ENCODE peak calls at places on chromosome 13, in six cellular contexts. One of them, this sample, is unnamed.

GRCh38 chr13:90719452-90719851 is 628.0 kb upstream of the MIR17HG start:
- DNase-seq in H1: no peak
- DNase-seq in HepG2: no peak
- DNase-seq in T47D: no peak
- DNase-seq in HCT116: no peak
- DNase-seq in SK-N-SH: no peak
- DNase-seq in this sample: no peak

GRCh38 chr13:25288966-25289365 is 1.7 kb upstream of the MTMR6 start:
- DNase-seq in H1: no peak
- DNase-seq in HepG2: no peak
- DNase-seq in T47D: no peak
- DNase-seq in HCT116: no peak
- DNase-seq in SK-N-SH: no peak
- DNase-seq in this sample: no peak

GRCh38 chr13:20711301-20712044 is 8.0 kb downstream of the IL17D start:
- DNase-seq in H1: no peak
- DNase-seq in HepG2: no peak
- DNase-seq in T47D: no peak
- DNase-seq in HCT116: no peak
- DNase-seq in SK-N-SH: no peak
- DNase-seq in this sample: peak; percentile 24

GRCh38 chr13:79870766-79871165 is 389.8 kb downstream of the NDFIP2 start:
- DNase-seq in H1: no peak
- DNase-seq in HepG2: no peak
- DNase-seq in T47D: no peak
- DNase-seq in HCT116: no peak
- DNase-seq in SK-N-SH: no peak
- DNase-seq in this sample: no peak

GRCh38 chr13:109919715-109920375 is 133.5 kb upstream of the IRS2 start:
- DNase-seq in H1: no peak
- DNase-seq in HepG2: no peak
- DNase-seq in T47D: no peak
- DNase-seq in HCT116: no peak
- DNase-seq in SK-N-SH: no peak
- DNase-seq in this sample: no peak

GRCh38 chr13:45670481-45670880 is 31.6 kb upstream of the CBY2 start:
- DNase-seq in H1: no peak
- DNase-seq in HepG2: no peak
- DNase-seq in T47D: no peak
- DNase-seq in HCT116: no peak
- DNase-seq in SK-N-SH: no peak
- DNase-seq in this sample: no peak

GRCh38 chr13:101144808-101145419 is 271.4 kb downstream of the NALCN start:
- DNase-seq in H1: no peak
- DNase-seq in HepG2: peak; percentile 38
- DNase-seq in T47D: no peak
- DNase-seq in HCT116: peak; percentile 39
- DNase-seq in SK-N-SH: peak; percentile 46
- DNase-seq in this sample: peak; percentile 47

GRCh38 chr13:53637971-53638547 is 609.4 kb downstream of the OLFM4 start:
- DNase-seq in H1: no peak
- DNase-seq in HepG2: no peak
- DNase-seq in T47D: no peak
- DNase-seq in HCT116: no peak
- DNase-seq in SK-N-SH: no peak
- DNase-seq in this sample: no peak

GRCh38 chr13:37446503-37446902 is 152.1 kb downstream of the POSTN start:
- DNase-seq in H1: no peak
- DNase-seq in HepG2: no peak
- DNase-seq in T47D: no peak
- DNase-seq in HCT116: no peak
- DNase-seq in SK-N-SH: no peak
- DNase-seq in this sample: no peak

GRCh38 chr13:46685006-46685730 is 111.8 kb downstream of the ESD start:
- DNase-seq in H1: no peak
- DNase-seq in HepG2: no peak
- DNase-seq in T47D: no peak
- DNase-seq in HCT116: no peak
- DNase-seq in SK-N-SH: no peak
- DNase-seq in this sample: no peak

GRCh38 chr13:33958964-33959363 is 141.0 kb downstream of the RFC3 start:
- DNase-seq in H1: no peak
- DNase-seq in HepG2: no peak
- DNase-seq in T47D: no peak
- DNase-seq in HCT116: no peak
- DNase-seq in SK-N-SH: no peak
- DNase-seq in this sample: no peak

GRCh38 chr13:33072282-33072681 is 56.1 kb downstream of the KL start:
- DNase-seq in H1: no peak
- DNase-seq in HepG2: no peak
- DNase-seq in T47D: no peak
- DNase-seq in HCT116: no peak
- DNase-seq in SK-N-SH: no peak
- DNase-seq in this sample: no peak

GRCh38 chr13:74346960-74347359 is 212.8 kb upstream of the KLF12 start:
- DNase-seq in H1: no peak
- DNase-seq in HepG2: no peak
- DNase-seq in T47D: no peak
- DNase-seq in HCT116: no peak
- DNase-seq in SK-N-SH: no peak
- DNase-seq in this sample: no peak

GRCh38 chr13:41017744-41018582 is 1.2 kb downstream of the ELF1 start:
- DNase-seq in H1: no peak
- DNase-seq in HepG2: peak; percentile 58
- DNase-seq in T47D: no peak
- DNase-seq in HCT116: no peak
- DNase-seq in SK-N-SH: no peak
- DNase-seq in this sample: no peak

GRCh38 chr13:42760949-42761348 is 20.4 kb upstream of the FAM216B start:
- DNase-seq in H1: no peak
- DNase-seq in HepG2: no peak
- DNase-seq in T47D: no peak
- DNase-seq in HCT116: no peak
- DNase-seq in SK-N-SH: no peak
- DNase-seq in this sample: no peak

GRCh38 chr13:62113145-62113544 is 697.5 kb upstream of the PCDH20 start:
- DNase-seq in H1: no peak
- DNase-seq in HepG2: no peak
- DNase-seq in T47D: no peak
- DNase-seq in HCT116: no peak
- DNase-seq in SK-N-SH: no peak
- DNase-seq in this sample: no peak

GRCh38 chr13:28394422-28394821 is 100.5 kb downstream of the FLT1 start:
- DNase-seq in H1: no peak
- DNase-seq in HepG2: no peak
- DNase-seq in T47D: no peak
- DNase-seq in HCT116: no peak
- DNase-seq in SK-N-SH: no peak
- DNase-seq in this sample: no peak

GRCh38 chr13:97329331-97329730 is 104.6 kb upstream of the RAP2A start:
- DNase-seq in H1: no peak
- DNase-seq in HepG2: no peak
- DNase-seq in T47D: no peak
- DNase-seq in HCT116: no peak
- DNase-seq in SK-N-SH: no peak
- DNase-seq in this sample: no peak

GRCh38 chr13:110246530-110246929 is 60.4 kb downstream of the COL4A1 start:
- DNase-seq in H1: no peak
- DNase-seq in HepG2: no peak
- DNase-seq in T47D: no peak
- DNase-seq in HCT116: no peak
- DNase-seq in SK-N-SH: no peak
- DNase-seq in this sample: no peak

GRCh38 chr13:110564472-110564985 is 3.0 kb upstream of the RAB20 start:
- DNase-seq in H1: no peak
- DNase-seq in HepG2: no peak
- DNase-seq in T47D: no peak
- DNase-seq in HCT116: no peak
- DNase-seq in SK-N-SH: no peak
- DNase-seq in this sample: no peak

GRCh38 chr13:32846020-32846451 is 170.2 kb upstream of the KL start:
- DNase-seq in H1: no peak
- DNase-seq in HepG2: no peak
- DNase-seq in T47D: no peak
- DNase-seq in HCT116: no peak
- DNase-seq in SK-N-SH: no peak
- DNase-seq in this sample: no peak

GRCh38 chr13:113946409-113947181 is 27.3 kb downstream of the C13orf46 start:
- DNase-seq in H1: no peak
- DNase-seq in HepG2: no peak
- DNase-seq in T47D: no peak
- DNase-seq in HCT116: no peak
- DNase-seq in SK-N-SH: peak; percentile 28
- DNase-seq in this sample: no peak

GRCh38 chr13:93505104-93505952 is 278.7 kb downstream of the GPC6 start:
- DNase-seq in H1: no peak
- DNase-seq in HepG2: peak; percentile 57
- DNase-seq in T47D: no peak
- DNase-seq in HCT116: no peak
- DNase-seq in SK-N-SH: no peak
- DNase-seq in this sample: no peak

GRCh38 chr13:42401376-42401775 is 129.4 kb downstream of the AKAP11 start:
- DNase-seq in H1: no peak
- DNase-seq in HepG2: no peak
- DNase-seq in T47D: no peak
- DNase-seq in HCT116: no peak
- DNase-seq in SK-N-SH: no peak
- DNase-seq in this sample: no peak

GRCh38 chr13:32001392-32001768 is 30.2 kb upstream of the FRY start:
- DNase-seq in H1: no peak
- DNase-seq in HepG2: peak; percentile 71
- DNase-seq in T47D: peak; percentile 46
- DNase-seq in HCT116: peak; percentile 22
- DNase-seq in SK-N-SH: peak; percentile 60
- DNase-seq in this sample: peak; percentile 20

GRCh38 chr13:29520671-29521070 is 74.8 kb downstream of the SLC7A1 start:
- DNase-seq in H1: no peak
- DNase-seq in HepG2: no peak
- DNase-seq in T47D: no peak
- DNase-seq in HCT116: no peak
- DNase-seq in SK-N-SH: no peak
- DNase-seq in this sample: no peak

GRCh38 chr13:73861136-73861535 is 273.1 kb downstream of the KLF12 start:
- DNase-seq in H1: no peak
- DNase-seq in HepG2: no peak
- DNase-seq in T47D: no peak
- DNase-seq in HCT116: no peak
- DNase-seq in SK-N-SH: no peak
- DNase-seq in this sample: no peak

DNA sequence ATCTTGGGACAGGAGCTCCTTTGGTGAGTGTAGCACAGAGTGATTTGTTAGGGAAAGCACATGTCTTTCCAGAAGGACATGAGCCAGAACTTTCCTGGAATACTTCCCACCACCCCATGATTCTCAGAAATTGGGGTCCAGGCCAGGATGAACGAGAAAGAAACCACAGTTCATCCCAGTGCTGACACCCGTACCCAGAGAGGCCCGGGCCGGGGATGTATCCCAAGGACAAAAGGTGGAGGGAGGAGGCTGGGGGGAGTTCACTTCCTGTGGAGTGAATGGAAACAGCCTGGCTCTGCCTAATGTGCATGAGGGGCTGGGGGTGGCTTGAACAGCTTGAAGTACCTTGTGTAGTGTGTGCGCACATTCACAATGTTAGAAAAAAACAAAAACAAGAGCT is 47.5 kb downstream of the CDADC1 start:
- DNase-seq in H1: no peak
- DNase-seq in HepG2: no peak
- DNase-seq in T47D: no peak
- DNase-seq in HCT116: no peak
- DNase-seq in SK-N-SH: no peak
- DNase-seq in this sample: no peak
- TF ChIP-seq JUND in H1: no peak
- TF ChIP-seq JUND in HepG2: no peak
- TF ChIP-seq JUND in T47D: no peak
- TF ChIP-seq JUND in HCT116: no peak
- TF ChIP-seq JUND in SK-N-SH: no peak
- TF ChIP-seq JUND in this sample: no peak

DNA sequence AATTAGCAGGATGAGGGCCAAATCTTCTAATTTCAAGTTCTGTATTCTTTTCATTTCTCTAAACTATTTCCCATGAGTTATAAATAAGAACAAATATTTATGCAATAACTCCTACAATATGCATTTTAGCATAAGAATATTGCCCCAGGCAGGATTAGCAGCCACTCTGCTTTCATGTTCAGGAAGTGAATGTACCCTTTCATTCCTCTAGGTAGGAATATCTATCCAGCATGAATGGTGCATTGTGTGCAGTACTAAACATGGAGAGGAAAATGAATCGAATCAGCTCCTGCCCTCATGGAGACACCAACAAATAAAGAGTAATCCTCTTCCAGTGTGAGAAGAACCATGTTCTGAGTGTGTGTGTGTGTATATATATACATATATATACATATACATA is 41.0 kb downstream of the LHFPL6 start:
- DNase-seq in H1: no peak
- DNase-seq in HepG2: no peak
- DNase-seq in T47D: no peak
- DNase-seq in HCT116: no peak
- DNase-seq in SK-N-SH: no peak
- DNase-seq in this sample: no peak
- TF ChIP-seq JUND in H1: no peak
- TF ChIP-seq JUND in HepG2: no peak
- TF ChIP-seq JUND in T47D: no peak
- TF ChIP-seq JUND in HCT116: no peak
- TF ChIP-seq JUND in SK-N-SH: no peak
- TF ChIP-seq JUND in this sample: no peak

DNA sequence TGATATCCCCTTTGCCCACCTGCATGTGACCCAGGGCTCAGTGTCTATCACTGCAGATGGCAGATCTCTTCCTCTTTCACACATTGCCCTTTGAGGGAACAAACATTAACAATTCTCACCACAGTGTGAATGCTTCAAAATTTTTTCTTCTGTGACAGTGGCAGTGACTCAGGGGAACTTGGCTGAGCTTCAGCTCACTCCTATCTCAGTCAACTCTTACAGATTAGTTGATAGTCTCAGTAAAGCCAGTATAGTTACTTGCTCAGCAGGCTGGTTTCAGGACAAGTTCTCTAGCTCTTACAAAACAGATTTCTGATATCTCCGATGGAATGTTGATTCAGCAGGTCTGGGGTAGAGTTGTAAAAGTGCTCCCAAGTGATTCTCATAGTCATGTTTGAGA is 166.9 kb downstream of the DLEU7 start:
- DNase-seq in H1: no peak
- DNase-seq in HepG2: no peak
- DNase-seq in T47D: no peak
- DNase-seq in HCT116: no peak
- DNase-seq in SK-N-SH: no peak
- DNase-seq in this sample: no peak
- TF ChIP-seq JUND in H1: no peak
- TF ChIP-seq JUND in HepG2: no peak
- TF ChIP-seq JUND in T47D: no peak
- TF ChIP-seq JUND in HCT116: no peak
- TF ChIP-seq JUND in SK-N-SH: peak; percentile 29
- TF ChIP-seq JUND in this sample: peak; percentile 5

DNA sequence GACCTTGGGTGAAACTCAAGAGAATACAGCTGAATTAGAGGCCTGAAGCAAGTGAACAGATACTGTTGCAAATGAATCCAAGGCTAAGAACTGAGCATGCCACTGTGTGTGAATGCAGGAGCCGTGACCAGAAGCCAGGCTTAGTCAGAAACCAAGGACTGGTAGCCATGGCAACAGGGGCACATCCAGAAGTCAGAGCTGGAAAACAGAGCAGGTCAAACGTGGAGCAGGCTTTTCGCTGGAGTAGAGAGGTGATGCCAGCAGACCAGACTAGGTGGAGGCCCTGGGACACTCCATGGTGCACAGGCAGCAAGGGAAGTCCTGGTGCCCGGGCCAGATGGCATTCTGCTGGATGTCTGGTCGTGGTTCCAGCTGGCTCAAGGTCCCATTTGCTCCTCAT is 564.1 kb downstream of the PCDH9 start:
- DNase-seq in H1: no peak
- DNase-seq in HepG2: no peak
- DNase-seq in T47D: no peak
- DNase-seq in HCT116: no peak
- DNase-seq in SK-N-SH: peak; percentile 46
- DNase-seq in this sample: no peak
- TF ChIP-seq JUND in H1: no peak
- TF ChIP-seq JUND in HepG2: no peak
- TF ChIP-seq JUND in T47D: no peak
- TF ChIP-seq JUND in HCT116: no peak
- TF ChIP-seq JUND in SK-N-SH: no peak
- TF ChIP-seq JUND in this sample: no peak